ENCODE peak calls at places on chromosomes 1 and 21, in six cellular contexts. P is SK-N-SH, Q is H1, C is K562, U is GM12878, A is HepG2. H is an unnamed sample.

GRCh38 chr1:23798662-23799142 is 1.9 kb downstream of the GALE start:
- DNase-seq in P (peak), Q (no peak), C (peak), U (no peak), A (no peak), H (no peak)

GRCh38 chr1:110171134-110171733 is 20.9 kb downstream of the SLC6A17 start:
- DNase-seq in P (peak), Q (no peak), C (no peak), U (no peak), A (no peak), H (no peak)

GRCh38 chr1:203126866-203127671 is 457 bp upstream of the ADORA1 start:
- DNase-seq in P (no peak), Q (peak), C (no peak), U (no peak), A (no peak), H (no peak)

GRCh38 chr1:89815611-89816010 is 5.2 kb upstream of the LRRC8D start:
- DNase-seq in P (no peak), Q (no peak), C (no peak), U (peak), A (no peak), H (peak)

GRCh38 chr1:9615316-9616063 is 26.8 kb downstream of the TMEM201 start:
- DNase-seq in P (peak), Q (peak), C (peak), U (no peak), A (peak), H (no peak)

GRCh38 chr1:77290576-77290975 is 8.8 kb downstream of the AK5 start:
- DNase-seq in P (no peak), Q (no peak), C (no peak), U (no peak), A (no peak), H (no peak)

GRCh38 chr1:41789616-41790330 is 128.9 kb downstream of the HIVEP3 start:
- DNase-seq in P (no peak), Q (no peak), C (no peak), U (no peak), A (no peak), H (no peak)

GRCh38 chr21:15993951-15994350 is 264.2 kb downstream of the USP25 start:
- DNase-seq in P (no peak), Q (no peak), C (no peak), U (no peak), A (no peak), H (no peak)

GRCh38 chr1:214332950-214333798 is 52.2 kb downstream of the SMYD2 start:
- DNase-seq in P (peak), Q (peak), C (peak), U (no peak), A (peak), H (peak)

GRCh38 chr1:66003690-66004089 is 211.0 kb downstream of the PDE4B start:
- DNase-seq in P (no peak), Q (no peak), C (no peak), U (no peak), A (no peak), H (no peak)

GRCh38 chr1:1215881-1216605 is 2.1 kb upstream of the TNFRSF4 start:
- DNase-seq in P (no peak), Q (no peak), C (no peak), U (no peak), A (no peak), H (no peak)

GRCh38 chr1:19367584-19368041 is 55.5 kb downstream of the SLC66A1 start:
- DNase-seq in P (peak), Q (no peak), C (no peak), U (no peak), A (no peak), H (no peak)

GRCh38 chr1:203475012-203475981 is at the start of gene PRELP:
- DNase-seq in P (peak), Q (no peak), C (peak), U (no peak), A (no peak), H (no peak)

GRCh38 chr1:54926955-54927354 is 40.0 kb upstream of the DHCR24 start:
- DNase-seq in P (no peak), Q (no peak), C (no peak), U (no peak), A (peak), H (no peak)

GRCh38 chr1:91065337-91065736 is 43.5 kb upstream of the ZNF644 start:
- DNase-seq in P (no peak), Q (no peak), C (no peak), U (no peak), A (peak), H (no peak)

GRCh38 chr21:31675960-31676359 is 16.5 kb downstream of the SOD1 start:
- DNase-seq in P (no peak), Q (no peak), C (no peak), U (no peak), A (no peak), H (no peak)

GRCh38 chr21:14215971-14216621 is at the start of gene RBM11:
- DNase-seq in P (peak), Q (peak), C (peak), U (no peak), A (peak), H (peak)

GRCh38 chr1:22711071-22711470 is 432 bp downstream of the EPHB2 start:
- DNase-seq in P (peak), Q (no peak), C (no peak), U (no peak), A (no peak), H (no peak)

DNA sequence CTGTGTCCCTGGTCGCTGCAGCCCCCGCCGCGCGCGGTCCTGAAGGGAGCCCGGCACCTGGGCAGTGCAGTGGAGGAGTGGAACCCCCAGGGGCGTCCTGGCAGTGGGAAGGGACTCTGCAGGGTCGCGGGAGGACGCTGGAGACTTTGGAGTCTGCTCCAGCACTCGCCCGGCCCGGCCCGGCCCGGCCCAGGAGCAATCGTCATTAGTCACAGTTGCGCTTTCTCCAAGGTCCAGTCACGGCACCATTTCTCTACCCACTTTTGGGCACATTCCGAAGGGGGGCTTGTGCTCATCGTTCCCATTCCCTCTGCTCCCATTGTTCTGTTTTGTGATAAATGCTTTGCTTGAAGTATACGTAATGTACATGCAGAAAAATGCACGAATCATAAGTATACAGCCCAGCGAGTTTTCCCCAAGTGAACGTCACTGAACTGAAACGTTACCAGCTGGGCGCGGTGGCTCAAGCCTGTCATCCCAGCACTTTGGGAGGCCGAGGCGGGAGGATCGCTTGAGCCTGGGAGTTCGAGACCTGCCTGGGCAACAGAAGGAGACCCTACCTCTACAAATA is 996 bp downstream of the THAP3 start:
- DNase-seq in P (no peak), Q (no peak), C (no peak), U (no peak), A (no peak), H (no peak)
- TF ChIP-seq GABPA in P (no peak), Q (no peak), C (no peak), U (no peak), A (no peak), H (no peak)

GRCh38 chr1:15954316-15954715 is 21.6 kb downstream of the ZBTB17 start:
- DNase-seq in P (no peak), Q (no peak), C (no peak), U (no peak), A (no peak), H (no peak)
- TF ChIP-seq GABPA in P (no peak), Q (no peak), C (no peak), U (no peak), A (no peak), H (no peak)

GRCh38 chr1:230119340-230119739 is 52.3 kb downstream of the GALNT2 start:
- DNase-seq in P (no peak), Q (no peak), C (no peak), U (no peak), A (no peak), H (no peak)

GRCh38 chr1:230121950-230122349 is 54.9 kb downstream of the GALNT2 start:
- DNase-seq in P (no peak), Q (no peak), C (no peak), U (no peak), A (no peak), H (no peak)

GRCh38 chr1:230120289-230120948 is 53.4 kb downstream of the GALNT2 start:
- DNase-seq in P (no peak), Q (no peak), C (no peak), U (no peak), A (no peak), H (no peak)

GRCh38 chr1:230122361-230123279 is 55.6 kb downstream of the GALNT2 start:
- DNase-seq in P (no peak), Q (no peak), C (no peak), U (no peak), A (no peak), H (no peak)

DNA sequence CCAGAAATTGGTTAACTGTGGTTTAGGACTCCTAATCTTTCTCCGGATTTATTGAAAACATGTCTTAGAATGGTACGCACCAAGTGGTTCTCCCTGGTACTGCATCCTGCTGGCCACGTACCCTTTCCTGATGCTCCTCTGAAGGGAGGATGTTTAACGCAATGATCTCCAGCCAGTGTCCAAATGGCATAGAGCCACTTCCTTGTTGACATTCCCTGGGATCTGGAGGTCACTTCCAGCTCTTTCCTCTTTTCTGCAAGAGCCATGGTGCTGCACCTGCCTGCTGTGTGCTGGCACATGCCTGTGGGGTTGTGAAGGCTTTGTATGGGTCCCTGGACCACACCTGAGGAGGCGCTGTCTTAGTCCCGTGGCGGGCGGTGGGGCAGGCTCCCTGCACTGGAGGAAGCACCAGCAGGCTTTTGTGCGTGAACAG is 53.9 kb downstream of the GALNT2 start:
- DNase-seq in P (peak), Q (peak), C (peak), U (no peak), A (peak), H (no peak)
- TF ChIP-seq GABPA in P (no peak), Q (no peak), C (no peak), U (no peak), A (peak), H (no peak)

GRCh38 chr21:44648557-44649311 is 2.5 kb downstream of the KRTAP10-11 start:
- DNase-seq in P (no peak), Q (no peak), C (no peak), U (no peak), A (no peak), H (no peak)

GRCh38 chr21:44653123-44653522 is 1.3 kb downstream of the KRTAP12-4 start:
- DNase-seq in P (no peak), Q (no peak), C (peak), U (no peak), A (no peak), H (no peak)

GRCh38 chr21:44650973-44651675 is 3.3 kb downstream of the KRTAP12-4 start:
- DNase-seq in P (no peak), Q (no peak), C (no peak), U (no peak), A (no peak), H (no peak)

GRCh38 chr21:44649701-44650100 is 3.5 kb downstream of the KRTAP10-11 start:
- DNase-seq in P (no peak), Q (no peak), C (no peak), U (no peak), A (no peak), H (no peak)

DNA sequence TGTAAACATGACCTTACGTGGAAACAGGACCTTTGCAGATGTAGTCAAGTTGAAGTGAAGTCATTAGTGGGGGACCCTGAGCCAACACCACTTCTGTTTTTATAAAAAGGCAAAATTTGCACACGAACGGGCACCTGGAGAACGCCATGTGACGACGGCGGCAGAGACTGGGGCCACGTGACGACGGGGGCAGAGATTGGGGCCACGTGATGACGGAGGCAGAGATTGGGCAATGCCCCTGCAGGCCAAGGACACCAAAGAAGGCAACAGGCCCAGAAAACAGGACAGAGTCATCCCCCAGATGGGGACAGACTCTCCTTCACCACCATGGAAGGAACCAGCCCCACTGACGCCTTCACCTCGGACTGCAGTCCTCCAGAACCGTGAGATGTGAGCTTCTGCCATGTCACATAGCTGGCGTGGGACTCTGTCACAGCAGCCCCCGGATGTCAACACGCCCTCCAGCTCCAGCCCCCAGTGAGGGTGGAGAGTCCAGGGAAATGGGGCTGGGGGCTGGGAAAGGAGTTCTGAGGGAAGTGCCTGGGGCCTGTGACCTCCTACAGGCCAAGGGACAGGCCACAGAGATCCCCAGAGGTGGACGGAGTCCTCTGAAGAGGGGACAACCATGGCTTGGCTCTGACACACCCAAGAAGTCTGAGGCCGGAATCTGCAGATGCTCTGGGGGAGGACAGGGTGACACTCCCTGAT is 4.0 kb downstream of the KRTAP12-4 start:
- DNase-seq in P (no peak), Q (no peak), C (no peak), U (no peak), A (no peak), H (no peak)
- TF ChIP-seq GABPA in P (no peak), Q (no peak), C (no peak), U (no peak), A (no peak), H (no peak)

DNA sequence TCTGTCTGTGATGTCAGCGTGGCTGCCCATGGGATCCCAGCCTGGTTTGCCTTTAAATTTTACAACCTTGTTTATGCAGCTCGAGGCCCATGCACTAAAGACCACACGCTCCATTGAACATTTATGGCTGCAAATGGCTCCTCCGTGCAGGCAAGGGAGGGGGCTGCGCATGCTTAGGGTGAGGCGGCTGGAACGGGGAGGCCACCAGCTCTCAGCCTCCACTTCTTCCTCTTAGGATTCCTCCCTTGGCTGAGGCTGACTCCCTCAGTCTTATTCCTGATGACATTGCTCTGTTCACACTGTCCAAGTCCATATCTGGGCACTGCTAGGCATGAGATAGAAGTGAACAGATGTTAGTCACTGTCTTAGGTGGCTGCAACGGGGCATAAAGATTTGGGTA is 37.5 kb upstream of the ACTL8 start:
- DNase-seq in P (no peak), Q (no peak), C (no peak), U (no peak), A (no peak), H (no peak)
- TF ChIP-seq GABPA in P (no peak), Q (no peak), C (no peak), U (no peak), A (no peak), H (no peak)

GRCh38 chr1:241250465-241250864 is 106.5 kb downstream of the RGS7 start:
- DNase-seq in P (no peak), Q (no peak), C (no peak), U (no peak), A (no peak), H (no peak)

DNA sequence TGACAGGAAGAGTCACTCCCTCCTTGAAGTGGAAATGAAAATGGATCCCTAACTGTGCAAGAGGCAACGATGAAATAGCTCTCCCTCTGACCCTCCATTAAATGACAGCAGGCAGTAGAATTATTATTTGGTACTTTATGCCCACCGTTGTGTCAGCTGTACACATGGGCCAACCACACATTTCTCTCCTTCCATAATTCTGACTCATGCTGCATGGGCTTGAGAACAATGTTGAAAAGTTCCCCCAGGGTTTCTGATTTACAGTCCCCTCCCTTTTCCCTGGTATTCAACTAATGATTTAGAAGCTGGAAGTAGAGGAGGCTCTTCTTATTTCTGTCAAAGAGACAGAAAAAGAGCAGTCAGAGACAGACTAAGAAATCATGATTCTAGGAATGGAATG is 103.5 kb downstream of the RGS7 start:
- DNase-seq in P (no peak), Q (no peak), C (no peak), U (no peak), A (no peak), H (no peak)
- TF ChIP-seq GABPA in P (no peak), Q (no peak), C (no peak), U (no peak), A (no peak), H (no peak)

DNA sequence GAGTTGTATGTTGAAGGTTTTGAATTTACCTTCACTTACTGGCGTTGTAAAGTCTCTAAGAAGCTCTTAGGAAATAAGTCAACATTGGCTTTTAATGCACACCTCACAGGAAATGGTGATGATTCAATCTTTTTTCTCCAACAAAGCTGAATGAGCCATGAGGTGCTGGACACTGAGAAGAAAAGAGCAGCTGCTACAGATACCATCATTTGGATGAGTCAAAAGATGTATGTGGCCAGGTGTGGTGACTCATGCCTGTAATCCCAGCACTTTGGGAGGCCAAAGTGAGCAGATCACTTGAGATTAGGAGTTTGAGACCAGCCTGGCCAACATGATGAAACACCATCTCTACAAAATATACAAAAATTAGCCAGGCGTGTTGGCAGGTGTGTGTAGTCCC is 3.3 kb upstream of the IL23R start:
- DNase-seq in P (no peak), Q (no peak), C (no peak), U (no peak), A (peak), H (no peak)
- TF ChIP-seq GABPA in P (no peak), Q (no peak), C (no peak), U (no peak), A (no peak), H (no peak)

DNA sequence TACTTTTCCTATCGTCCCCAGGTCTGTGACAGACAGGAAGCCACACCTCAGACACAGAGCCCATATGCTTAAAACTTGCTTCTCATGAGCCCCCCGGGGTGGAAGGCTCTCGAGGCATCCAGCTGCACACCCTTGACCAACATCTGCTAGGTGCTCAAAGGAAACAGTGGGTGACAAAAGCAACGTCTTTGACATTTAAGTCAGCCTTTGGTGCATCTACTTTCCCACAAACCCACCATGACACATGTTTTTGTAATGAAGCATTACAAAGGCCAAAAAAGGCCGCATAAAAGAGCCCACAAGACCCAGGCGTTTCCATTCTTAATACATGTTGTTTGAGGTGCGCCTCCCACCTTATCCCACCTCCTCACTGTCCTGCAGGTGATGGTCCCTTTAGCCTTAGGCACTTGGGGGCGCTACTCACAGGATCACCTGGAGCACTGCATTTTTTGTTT is 11.8 kb upstream of the FASLG start:
- DNase-seq in P (no peak), Q (no peak), C (no peak), U (no peak), A (no peak), H (no peak)
- TF ChIP-seq GABPA in P (no peak), Q (no peak), C (no peak), U (no peak), A (no peak), H (no peak)

DNA sequence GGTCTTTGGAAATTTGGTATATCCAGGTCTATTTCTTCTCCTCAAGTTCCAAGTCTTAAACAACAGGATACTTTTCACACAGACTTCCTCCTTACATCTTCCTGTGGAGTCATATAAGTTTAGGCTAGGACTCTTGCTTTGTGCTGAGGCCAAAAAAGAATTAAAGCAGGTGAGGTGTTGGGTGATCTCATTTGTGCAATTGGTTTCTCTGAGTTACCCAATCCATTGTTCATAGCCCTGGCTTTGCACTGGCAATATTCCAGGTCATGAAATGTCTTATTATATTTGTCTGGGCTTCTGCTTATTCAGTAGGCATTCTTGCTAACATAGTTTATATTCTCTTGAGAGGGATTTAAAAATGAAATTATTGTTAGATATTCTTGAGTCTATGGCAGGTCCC is 14.1 kb upstream of the KIAA0040 start:
- DNase-seq in P (no peak), Q (no peak), C (no peak), U (no peak), A (no peak), H (no peak)
- TF ChIP-seq GABPA in P (no peak), Q (no peak), C (no peak), U (no peak), A (no peak), H (no peak)

GRCh38 chr1:207941664-207942063 is 30.7 kb upstream of the CD34 start:
- DNase-seq in P (peak), Q (no peak), C (no peak), U (no peak), A (no peak), H (no peak)
- TF ChIP-seq GABPA in P (no peak), Q (no peak), C (no peak), U (no peak), A (no peak), H (no peak)

H was measured in HL-60.